ENCODE peak calls at places on chromosomes 1 and 21, in six cellular contexts. Q, W, C, P, E and N are unnamed samples.

GRCh38 chr1:111563619-111564018 is 56.0 kb upstream of the RAP1A start:
- DNase-seq in Q (no peak), W (no peak), C (no peak), P (no peak), E (no peak), N (no peak)

GRCh38 chr1:181676269-181676668 is 193.0 kb downstream of the CACNA1E start:
- DNase-seq in Q (no peak), W (peak), C (peak), P (no peak), E (peak), N (peak)

GRCh38 chr21:31220567-31220966 is 123.5 kb downstream of the TIAM1 start:
- DNase-seq in Q (no peak), W (no peak), C (no peak), P (no peak), E (no peak), N (no peak)

GRCh38 chr1:25009675-25010262 is 79.7 kb upstream of the RUNX3 start:
- DNase-seq in Q (no peak), W (no peak), C (no peak), P (no peak), E (no peak), N (no peak)

GRCh38 chr21:26840912-26841311 is 4.3 kb downstream of the ADAMTS1 start:
- DNase-seq in Q (no peak), W (no peak), C (no peak), P (no peak), E (no peak), N (no peak)

GRCh38 chr1:19010995-19011696 is 54.7 kb upstream of the IFFO2 start:
- DNase-seq in Q (no peak), W (peak), C (no peak), P (peak), E (no peak), N (no peak)

GRCh38 chr1:21564521-21565095 is 55.4 kb downstream of the ALPL start:
- DNase-seq in Q (no peak), W (no peak), C (no peak), P (no peak), E (no peak), N (no peak)

GRCh38 chr1:187067160-187067559 is 238.4 kb downstream of the PLA2G4A start:
- DNase-seq in Q (no peak), W (no peak), C (no peak), P (no peak), E (no peak), N (no peak)

GRCh38 chr1:62210960-62211359 is 16.3 kb downstream of the L1TD1 start:
- DNase-seq in Q (no peak), W (no peak), C (no peak), P (no peak), E (no peak), N (no peak)

GRCh38 chr1:28642056-28642846 is 616 bp downstream of the TAF12 start:
- DNase-seq in Q (no peak), W (no peak), C (no peak), P (no peak), E (no peak), N (no peak)

GRCh38 chr1:66711420-66711819 is 40.8 kb upstream of the DYNLT5 start:
- DNase-seq in Q (no peak), W (peak), C (no peak), P (no peak), E (no peak), N (no peak)

GRCh38 chr1:224852901-224853568 is 76.4 kb upstream of the DNAH14 start:
- DNase-seq in Q (no peak), W (no peak), C (no peak), P (no peak), E (no peak), N (peak)

GRCh38 chr1:8847990-8848389 is 30.5 kb downstream of the ENO1 start:
- DNase-seq in Q (no peak), W (peak), C (no peak), P (no peak), E (no peak), N (no peak)

GRCh38 chr21:44632067-44632466 is 5.1 kb upstream of the KRTAP10-10 start:
- DNase-seq in Q (no peak), W (no peak), C (no peak), P (no peak), E (no peak), N (no peak)

GRCh38 chr21:29187939-29188338 is 57.5 kb downstream of the MAP3K7CL start:
- DNase-seq in Q (no peak), W (no peak), C (no peak), P (no peak), E (no peak), N (no peak)

GRCh38 chr1:86914635-86914997 is at the start of gene HS2ST1:
- DNase-seq in Q (no peak), W (no peak), C (no peak), P (no peak), E (no peak), N (no peak)

GRCh38 chr1:14366361-14367018 is 232.0 kb upstream of the KAZN start:
- DNase-seq in Q (no peak), W (peak), C (peak), P (no peak), E (peak), N (peak)

GRCh38 chr1:194705123-194705522 is 1518.7 kb upstream of the B3GALT2 start:
- DNase-seq in Q (no peak), W (no peak), C (no peak), P (no peak), E (no peak), N (no peak)

GRCh38 chr1:56866656-56867055 is 12.1 kb downstream of the C8A start:
- DNase-seq in Q (no peak), W (no peak), C (no peak), P (no peak), E (no peak), N (no peak)

GRCh38 chr1:44553771-44554170 is 120.5 kb downstream of the TMEM53 start:
- DNase-seq in Q (no peak), W (no peak), C (no peak), P (no peak), E (no peak), N (no peak)

GRCh38 chr21:45607021-45607921 is 36.3 kb upstream of the PCBP3 start:
- DNase-seq in Q (no peak), W (peak), C (no peak), P (no peak), E (no peak), N (no peak)

GRCh38 chr21:32062591-32063227 is 189.9 kb downstream of the HUNK start:
- DNase-seq in Q (no peak), W (no peak), C (no peak), P (no peak), E (no peak), N (no peak)

GRCh38 chr21:16597768-16598167 is 868.0 kb downstream of the USP25 start:
- DNase-seq in Q (no peak), W (no peak), C (no peak), P (no peak), E (no peak), N (no peak)

GRCh38 chr1:67103548-67103947 is 31.2 kb downstream of the C1orf141 start:
- DNase-seq in Q (no peak), W (no peak), C (no peak), P (no peak), E (no peak), N (no peak)

GRCh38 chr1:239274242-239274830 is 112.0 kb upstream of the CHRM3 start:
- DNase-seq in Q (no peak), W (no peak), C (no peak), P (no peak), E (no peak), N (no peak)

GRCh38 chr1:115949156-115949555 is 27.2 kb upstream of the SLC22A15 start:
- DNase-seq in Q (no peak), W (no peak), C (no peak), P (no peak), E (no peak), N (no peak)

GRCh38 chr1:16145988-16146887 is 9.6 kb downstream of the EPHA2 start:
- DNase-seq in Q (peak), W (peak), C (peak), P (no peak), E (no peak), N (peak)